ENCODE peak calls at places on chromosomes 7 and 10, in seven cellular contexts. Q, S, R, E, G, X and D are unnamed samples.

GRCh38 chr7:66380285-66380888 is 175.3 kb downstream of the TPST1 start:
- DNase-seq in Q (no peak), S (no peak), R (peak), E (no peak), G (no peak), X (no peak), D (no peak)

GRCh38 chr7:2109936-2110585 is 122.7 kb downstream of the MAD1L1 start:
- DNase-seq in Q (peak), S (peak), R (peak), E (no peak), G (no peak), X (peak), D (no peak)

GRCh38 chr10:79929409-79929904 is 19.4 kb downstream of the SFTPD start:
- DNase-seq in Q (peak), S (peak), R (peak), E (peak), G (peak), X (peak), D (no peak)

GRCh38 chr7:134462337-134462925 is 3.5 kb upstream of the AKR1B1 start:
- DNase-seq in Q (peak), S (no peak), R (no peak), E (no peak), G (no peak), X (no peak), D (no peak)

GRCh38 chr10:22226599-22226998 is 8.8 kb upstream of the EBLN1 start:
- DNase-seq in Q (no peak), S (no peak), R (no peak), E (no peak), G (no peak), X (no peak), D (no peak)

GRCh38 chr7:79868010-79868409 is 266.6 kb upstream of the GNAI1 start:
- DNase-seq in Q (peak), S (no peak), R (no peak), E (no peak), G (no peak), X (no peak), D (no peak)

GRCh38 chr10:133264455-133264854 is 12.2 kb downstream of the ADAM8 start:
- DNase-seq in Q (no peak), S (no peak), R (no peak), E (no peak), G (no peak), X (no peak), D (no peak)

GRCh38 chr7:23333671-23334246 is 34.6 kb downstream of the MALSU1 start:
- DNase-seq in Q (peak), S (peak), R (no peak), E (peak), G (peak), X (no peak), D (no peak)

GRCh38 chr10:122085423-122085911 is 96.5 kb downstream of the TACC2 start:
- DNase-seq in Q (no peak), S (no peak), R (no peak), E (no peak), G (no peak), X (no peak), D (no peak)

GRCh38 chr10:103775786-103776185 is 79.6 kb downstream of the SH3PXD2A start:
- DNase-seq in Q (no peak), S (no peak), R (no peak), E (no peak), G (peak), X (no peak), D (no peak)

GRCh38 chr10:8350250-8350967 is 295.9 kb downstream of the GATA3 start:
- DNase-seq in Q (no peak), S (no peak), R (no peak), E (no peak), G (no peak), X (no peak), D (no peak)

DNA sequence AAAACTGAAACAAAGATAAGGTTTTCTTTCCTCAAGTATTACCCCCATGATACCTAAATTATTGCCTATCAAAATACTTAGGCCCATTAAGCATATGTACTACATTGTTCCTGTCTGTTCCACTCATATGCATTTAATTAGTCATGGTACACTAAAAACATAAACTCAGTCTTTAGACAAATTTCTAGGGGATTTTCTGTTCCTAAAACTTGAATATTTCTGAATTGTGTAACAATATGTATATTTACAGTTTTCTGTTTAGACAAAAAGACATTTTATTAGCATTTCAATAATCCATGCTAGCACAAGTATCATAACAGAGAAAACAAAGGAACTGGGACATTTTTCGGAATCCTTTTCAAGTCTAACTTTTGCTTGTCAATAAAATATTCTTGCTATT is 234.2 kb downstream of the CRPPA start:
- DNase-seq in Q (no peak), S (no peak), R (no peak), E (no peak), G (no peak), X (no peak), D (no peak)
- TF ChIP-seq POLR2A in Q (no peak), S (no peak), R (no peak), E (no peak), G (no peak), X (no peak), D (no peak)

DNA sequence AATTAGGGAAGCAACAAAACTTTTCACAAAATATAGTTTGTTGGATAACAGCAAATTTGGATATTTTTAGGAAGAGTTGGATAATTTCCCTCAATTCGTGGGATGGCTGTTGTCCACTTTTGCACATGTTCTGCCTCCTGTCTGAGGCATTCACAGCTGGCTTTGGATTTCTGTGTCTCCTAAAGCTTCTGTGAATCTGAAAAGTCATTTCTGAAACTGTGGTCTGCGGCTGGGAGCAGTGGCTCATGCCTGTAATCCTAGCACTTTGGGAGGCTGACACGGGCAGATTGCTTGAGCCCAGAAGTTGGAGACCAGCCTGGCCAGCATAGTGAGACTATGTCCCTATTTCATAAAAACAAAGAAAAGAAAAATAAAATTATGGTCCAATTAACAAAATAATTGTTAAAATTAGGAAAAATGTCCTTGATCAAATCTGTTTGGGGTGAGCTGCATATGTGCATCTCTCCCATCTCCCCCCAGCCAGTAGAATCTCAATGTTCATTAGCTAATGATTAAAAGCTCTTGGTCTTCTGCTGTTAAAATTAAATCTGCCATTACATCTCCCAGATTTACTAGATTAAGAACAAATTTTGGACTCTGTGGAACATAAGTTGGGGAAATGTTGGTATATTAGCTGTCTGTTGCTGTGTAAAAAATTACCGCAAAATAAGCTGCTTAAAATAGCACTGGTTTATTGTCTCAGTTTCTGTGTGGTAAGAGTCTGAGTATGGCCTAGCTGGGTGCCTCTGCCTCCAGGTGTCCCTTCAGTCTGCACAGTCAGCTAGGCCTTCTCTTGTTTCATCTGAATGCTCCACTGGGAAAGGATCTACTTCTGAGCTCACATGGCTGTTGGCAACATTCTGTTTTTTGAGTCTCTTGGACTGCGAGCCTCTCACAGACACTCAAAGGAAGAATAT is 332.0 kb upstream of the FZD1 start:
- DNase-seq in Q (no peak), S (no peak), R (no peak), E (peak), G (no peak), X (peak), D (no peak)
- TF ChIP-seq POLR2A in Q (no peak), S (no peak), R (no peak), E (no peak), G (no peak), X (no peak), D (no peak)

GRCh38 chr7:44998153-44998871 is 1.7 kb upstream of the CCM2 start:
- DNase-seq in Q (no peak), S (no peak), R (peak), E (no peak), G (no peak), X (no peak), D (no peak)

GRCh38 chr7:45000096-45001032 is at the start of gene CCM2:
- DNase-seq in Q (no peak), S (peak), R (peak), E (peak), G (peak), X (no peak), D (peak)

GRCh38 chr7:45001138-45001694 is 1.2 kb downstream of the CCM2 start:
- DNase-seq in Q (no peak), S (peak), R (peak), E (peak), G (no peak), X (no peak), D (no peak)

GRCh38 chr7:45001826-45002225 is 1.8 kb downstream of the CCM2 start:
- DNase-seq in Q (no peak), S (no peak), R (peak), E (no peak), G (no peak), X (no peak), D (no peak)

GRCh38 chr7:44999245-45000095 is 531 bp upstream of the CCM2 start:
- DNase-seq in Q (peak), S (peak), R (peak), E (peak), G (peak), X (peak), D (peak)
- TF ChIP-seq POLR2A in Q (peak), S (peak), R (peak), E (peak), G (peak), X (peak), D (no peak)

GRCh38 chr7:150383710-150384397 is 4.7 kb downstream of the ZNF775 start:
- DNase-seq in Q (no peak), S (peak), R (peak), E (no peak), G (no peak), X (no peak), D (no peak)

GRCh38 chr7:150382844-150383225 is 3.7 kb downstream of the ZNF775 start:
- DNase-seq in Q (no peak), S (no peak), R (no peak), E (no peak), G (no peak), X (no peak), D (no peak)

GRCh38 chr7:150381096-150381495 is 2.0 kb downstream of the ZNF775 start:
- DNase-seq in Q (no peak), S (no peak), R (no peak), E (no peak), G (no peak), X (no peak), D (no peak)

GRCh38 chr7:150381785-150382122 is 2.6 kb downstream of the ZNF775 start:
- DNase-seq in Q (no peak), S (no peak), R (no peak), E (no peak), G (no peak), X (no peak), D (no peak)

GRCh38 chr7:150382123-150382843 is 3.2 kb downstream of the ZNF775 start:
- DNase-seq in Q (no peak), S (no peak), R (no peak), E (no peak), G (no peak), X (no peak), D (no peak)
- TF ChIP-seq POLR2A in Q (no peak), S (no peak), R (no peak), E (no peak), G (no peak), X (no peak), D (no peak)

GRCh38 chr10:21030096-21030495 is 133.0 kb upstream of the NEBL start:
- DNase-seq in Q (peak), S (peak), R (peak), E (no peak), G (no peak), X (no peak), D (no peak)
- TF ChIP-seq POLR2A in Q (no peak), S (no peak), R (no peak), E (no peak), G (no peak), X (no peak), D (no peak)

GRCh38 chr7:100093498-100093897 is 4.7 kb downstream of the COPS6 start:
- DNase-seq in Q (no peak), S (no peak), R (no peak), E (no peak), G (no peak), X (no peak), D (no peak)

GRCh38 chr7:100093054-100093453 is 4.3 kb downstream of the COPS6 start:
- DNase-seq in Q (no peak), S (no peak), R (no peak), E (no peak), G (no peak), X (no peak), D (no peak)

GRCh38 chr7:100090527-100091410 is 2.0 kb downstream of the COPS6 start:
- DNase-seq in Q (no peak), S (no peak), R (no peak), E (no peak), G (no peak), X (no peak), D (no peak)

GRCh38 chr7:100089458-100090201 is 861 bp downstream of the COPS6 start:
- DNase-seq in Q (no peak), S (no peak), R (no peak), E (no peak), G (no peak), X (no peak), D (no peak)

GRCh38 chr7:100091411-100092181 is 2.8 kb downstream of the COPS6 start:
- DNase-seq in Q (peak), S (no peak), R (peak), E (no peak), G (no peak), X (no peak), D (no peak)
- TF ChIP-seq POLR2A in Q (no peak), S (no peak), R (peak), E (no peak), G (no peak), X (peak), D (no peak)